ENCODE peak calls at places on chromosomes 6 and 20, in seven cellular contexts. One of them, this sample, is unnamed.
A peak's percentile ranks its signal among the peaks of the same experiment; 100 is the strongest.

GRCh38 chr6:123803456-123803861 is 206 bp upstream of the NKAIN2 start:
- DNase-seq in left ventricle myocardium inferior: no peak
- DNase-seq in HFFc6: no peak
- DNase-seq in GM10248: peak; percentile 12
- DNase-seq in astrocyte: no peak
- DNase-seq in kidney: no peak
- DNase-seq in brain microvascular endothelial cell: no peak
- DNase-seq in this sample: no peak

GRCh38 chr20:64214113-64214512 is 41.4 kb upstream of the PCMTD2 start:
- DNase-seq in left ventricle myocardium inferior: no peak
- DNase-seq in HFFc6: no peak
- DNase-seq in GM10248: no peak
- DNase-seq in astrocyte: no peak
- DNase-seq in kidney: no peak
- DNase-seq in brain microvascular endothelial cell: no peak
- DNase-seq in this sample: no peak

GRCh38 chr6:69732640-69733039 is 64.2 kb downstream of the LMBRD1 start:
- DNase-seq in left ventricle myocardium inferior: no peak
- DNase-seq in HFFc6: no peak
- DNase-seq in GM10248: no peak
- DNase-seq in astrocyte: no peak
- DNase-seq in kidney: no peak
- DNase-seq in brain microvascular endothelial cell: no peak
- DNase-seq in this sample: no peak

GRCh38 chr20:49713779-49714712 is at the start of gene B4GALT5:
- DNase-seq in left ventricle myocardium inferior: peak; percentile 73
- DNase-seq in HFFc6: peak; percentile 31
- DNase-seq in GM10248: peak; percentile 89
- DNase-seq in astrocyte: peak; percentile 40
- DNase-seq in kidney: peak; percentile 95
- DNase-seq in brain microvascular endothelial cell: peak; percentile 52
- DNase-seq in this sample: peak; percentile 38

GRCh38 chr6:168785720-168786511 is 344.9 kb downstream of the SMOC2 start:
- DNase-seq in left ventricle myocardium inferior: no peak
- DNase-seq in HFFc6: no peak
- DNase-seq in GM10248: no peak
- DNase-seq in astrocyte: no peak
- DNase-seq in kidney: no peak
- DNase-seq in brain microvascular endothelial cell: no peak
- DNase-seq in this sample: no peak

GRCh38 chr20:63060057-63060991 is 53.6 kb upstream of the BHLHE23 start:
- DNase-seq in left ventricle myocardium inferior: peak; percentile 10
- DNase-seq in HFFc6: peak; percentile 30
- DNase-seq in GM10248: no peak
- DNase-seq in astrocyte: peak; percentile 45
- DNase-seq in kidney: peak; percentile 53
- DNase-seq in brain microvascular endothelial cell: peak; percentile 52
- DNase-seq in this sample: peak; percentile 53

GRCh38 chr20:36866681-36867485 is 9.1 kb upstream of the TLDC2 start:
- DNase-seq in left ventricle myocardium inferior: no peak
- DNase-seq in HFFc6: peak; percentile 49
- DNase-seq in GM10248: no peak
- DNase-seq in astrocyte: peak; percentile 77
- DNase-seq in kidney: no peak
- DNase-seq in brain microvascular endothelial cell: no peak
- DNase-seq in this sample: no peak

GRCh38 chr6:41728073-41728936 is 7.1 kb downstream of the TFEB start:
- DNase-seq in left ventricle myocardium inferior: no peak
- DNase-seq in HFFc6: no peak
- DNase-seq in GM10248: no peak
- DNase-seq in astrocyte: no peak
- DNase-seq in kidney: peak; percentile 75
- DNase-seq in brain microvascular endothelial cell: no peak
- DNase-seq in this sample: no peak

GRCh38 chr6:14110001-14110818 is 7.4 kb upstream of the CD83 start:
- DNase-seq in left ventricle myocardium inferior: no peak
- DNase-seq in HFFc6: no peak
- DNase-seq in GM10248: peak; percentile 53
- DNase-seq in astrocyte: no peak
- DNase-seq in kidney: no peak
- DNase-seq in brain microvascular endothelial cell: no peak
- DNase-seq in this sample: no peak

GRCh38 chr6:28587011-28587745 is 61.5 kb downstream of the GPX5 start:
- DNase-seq in left ventricle myocardium inferior: peak; percentile 36
- DNase-seq in HFFc6: peak; percentile 45
- DNase-seq in GM10248: peak; percentile 78
- DNase-seq in astrocyte: peak; percentile 61
- DNase-seq in kidney: peak; percentile 84
- DNase-seq in brain microvascular endothelial cell: peak; percentile 47
- DNase-seq in this sample: peak; percentile 57

GRCh38 chr20:3405696-3406358 is 1.6 kb downstream of the DNAAF9 start:
- DNase-seq in left ventricle myocardium inferior: no peak
- DNase-seq in HFFc6: no peak
- DNase-seq in GM10248: no peak
- DNase-seq in astrocyte: no peak
- DNase-seq in kidney: no peak
- DNase-seq in brain microvascular endothelial cell: no peak
- DNase-seq in this sample: no peak

GRCh38 chr6:37516076-37516919 is 16.6 kb upstream of the CCDC167 start:
- DNase-seq in left ventricle myocardium inferior: peak; percentile 31
- DNase-seq in HFFc6: no peak
- DNase-seq in GM10248: peak; percentile 84
- DNase-seq in astrocyte: no peak
- DNase-seq in kidney: peak; percentile 85
- DNase-seq in brain microvascular endothelial cell: no peak
- DNase-seq in this sample: no peak

GRCh38 chr20:36155991-36156390 is 1.5 kb downstream of the EPB41L1 start:
- DNase-seq in left ventricle myocardium inferior: no peak
- DNase-seq in HFFc6: no peak
- DNase-seq in GM10248: no peak
- DNase-seq in astrocyte: no peak
- DNase-seq in kidney: no peak
- DNase-seq in brain microvascular endothelial cell: no peak
- DNase-seq in this sample: no peak

GRCh38 chr20:18166241-18166881 is 28.7 kb downstream of the KAT14 start:
- DNase-seq in left ventricle myocardium inferior: no peak
- DNase-seq in HFFc6: no peak
- DNase-seq in GM10248: no peak
- DNase-seq in astrocyte: no peak
- DNase-seq in kidney: no peak
- DNase-seq in brain microvascular endothelial cell: no peak
- DNase-seq in this sample: no peak

GRCh38 chr6:93644611-93645010 is 225.3 kb upstream of the EPHA7 start:
- DNase-seq in left ventricle myocardium inferior: no peak
- DNase-seq in HFFc6: no peak
- DNase-seq in GM10248: no peak
- DNase-seq in astrocyte: no peak
- DNase-seq in kidney: no peak
- DNase-seq in brain microvascular endothelial cell: no peak
- DNase-seq in this sample: no peak

GRCh38 chr20:577167-577791 is 32.8 kb downstream of the TCF15 start:
- DNase-seq in left ventricle myocardium inferior: no peak
- DNase-seq in HFFc6: no peak
- DNase-seq in GM10248: no peak
- DNase-seq in astrocyte: no peak
- DNase-seq in kidney: no peak
- DNase-seq in brain microvascular endothelial cell: no peak
- DNase-seq in this sample: no peak

GRCh38 chr20:24783631-24784492 is 165.2 kb upstream of the CST7 start:
- DNase-seq in left ventricle myocardium inferior: no peak
- DNase-seq in HFFc6: no peak
- DNase-seq in GM10248: no peak
- DNase-seq in astrocyte: no peak
- DNase-seq in kidney: peak; percentile 46
- DNase-seq in brain microvascular endothelial cell: no peak
- DNase-seq in this sample: no peak

GRCh38 chr6:146598785-146599405 is at the start of gene ADGB:
- DNase-seq in left ventricle myocardium inferior: peak; percentile 64
- DNase-seq in HFFc6: peak; percentile 37
- DNase-seq in GM10248: no peak
- DNase-seq in astrocyte: peak; percentile 31
- DNase-seq in kidney: peak; percentile 81
- DNase-seq in brain microvascular endothelial cell: peak; percentile 49
- DNase-seq in this sample: no peak

GRCh38 chr20:62426678-62427077 is 661 bp downstream of the RBBP8NL start:
- DNase-seq in left ventricle myocardium inferior: no peak
- DNase-seq in HFFc6: no peak
- DNase-seq in GM10248: no peak
- DNase-seq in astrocyte: no peak
- DNase-seq in kidney: no peak
- DNase-seq in brain microvascular endothelial cell: no peak
- DNase-seq in this sample: no peak

GRCh38 chr20:32672982-32673727 is 586 bp downstream of the C20orf203 start:
- DNase-seq in left ventricle myocardium inferior: no peak
- DNase-seq in HFFc6: no peak
- DNase-seq in GM10248: peak; percentile 75
- DNase-seq in astrocyte: no peak
- DNase-seq in kidney: no peak
- DNase-seq in brain microvascular endothelial cell: no peak
- DNase-seq in this sample: no peak
- TF ChIP-seq CTCF in left ventricle myocardium inferior: no peak
- TF ChIP-seq CTCF in HFFc6: no peak
- TF ChIP-seq CTCF in GM10248: no peak
- TF ChIP-seq CTCF in astrocyte: no peak
- TF ChIP-seq CTCF in kidney: no peak
- TF ChIP-seq CTCF in brain microvascular endothelial cell: no peak
- TF ChIP-seq CTCF in this sample: no peak

GRCh38 chr6:143501851-143502250 is 9.7 kb downstream of the FUCA2 start:
- DNase-seq in left ventricle myocardium inferior: no peak
- DNase-seq in HFFc6: no peak
- DNase-seq in GM10248: no peak
- DNase-seq in astrocyte: no peak
- DNase-seq in kidney: no peak
- DNase-seq in brain microvascular endothelial cell: no peak
- DNase-seq in this sample: no peak
- TF ChIP-seq CTCF in left ventricle myocardium inferior: no peak
- TF ChIP-seq CTCF in HFFc6: peak; percentile 40
- TF ChIP-seq CTCF in GM10248: no peak
- TF ChIP-seq CTCF in astrocyte: peak; percentile 10
- TF ChIP-seq CTCF in kidney: no peak
- TF ChIP-seq CTCF in brain microvascular endothelial cell: peak; percentile 12
- TF ChIP-seq CTCF in this sample: peak; percentile 51

GRCh38 chr6:26576407-26576843 is 20.3 kb upstream of the ABT1 start:
- DNase-seq in left ventricle myocardium inferior: no peak
- DNase-seq in HFFc6: no peak
- DNase-seq in GM10248: no peak
- DNase-seq in astrocyte: no peak
- DNase-seq in kidney: no peak
- DNase-seq in brain microvascular endothelial cell: no peak
- DNase-seq in this sample: no peak
- TF ChIP-seq CTCF in left ventricle myocardium inferior: no peak
- TF ChIP-seq CTCF in HFFc6: no peak
- TF ChIP-seq CTCF in GM10248: no peak
- TF ChIP-seq CTCF in astrocyte: no peak
- TF ChIP-seq CTCF in kidney: no peak
- TF ChIP-seq CTCF in brain microvascular endothelial cell: no peak
- TF ChIP-seq CTCF in this sample: no peak

DNA sequence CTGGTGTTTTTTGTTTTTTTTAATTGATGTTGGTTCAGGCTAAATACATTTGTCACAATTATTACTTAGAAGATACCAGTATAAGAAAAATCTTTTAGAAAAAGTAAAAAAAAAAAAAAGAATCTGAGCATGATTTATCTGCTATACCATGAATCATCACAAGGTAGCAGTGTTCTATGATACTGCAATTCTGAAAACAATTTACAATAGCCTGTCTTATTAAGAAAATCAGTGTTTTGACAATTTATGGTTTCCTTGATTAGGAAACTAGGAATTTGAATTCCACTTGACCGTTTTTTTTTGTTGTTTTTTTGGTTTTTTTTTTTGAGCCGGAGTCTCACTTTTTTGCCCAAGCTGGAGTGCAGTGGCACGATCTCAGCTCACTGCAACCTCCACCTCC is 9.3 kb upstream of the MAK start:
- DNase-seq in left ventricle myocardium inferior: no peak
- DNase-seq in HFFc6: no peak
- DNase-seq in GM10248: no peak
- DNase-seq in astrocyte: no peak
- DNase-seq in kidney: no peak
- DNase-seq in brain microvascular endothelial cell: no peak
- DNase-seq in this sample: no peak
- TF ChIP-seq CTCF in left ventricle myocardium inferior: peak; percentile 33
- TF ChIP-seq CTCF in HFFc6: peak; percentile 54
- TF ChIP-seq CTCF in GM10248: peak; percentile 27
- TF ChIP-seq CTCF in astrocyte: peak; percentile 27
- TF ChIP-seq CTCF in kidney: no peak
- TF ChIP-seq CTCF in brain microvascular endothelial cell: no peak
- TF ChIP-seq CTCF in this sample: no peak

GRCh38 chr6:3109755-3110154 is 8.8 kb upstream of the BPHL start:
- DNase-seq in left ventricle myocardium inferior: no peak
- DNase-seq in HFFc6: no peak
- DNase-seq in GM10248: no peak
- DNase-seq in astrocyte: no peak
- DNase-seq in kidney: no peak
- DNase-seq in brain microvascular endothelial cell: no peak
- DNase-seq in this sample: no peak

GRCh38 chr6:3117912-3118352 is 579 bp upstream of the BPHL start:
- DNase-seq in left ventricle myocardium inferior: no peak
- DNase-seq in HFFc6: no peak
- DNase-seq in GM10248: no peak
- DNase-seq in astrocyte: peak; percentile 54
- DNase-seq in kidney: no peak
- DNase-seq in brain microvascular endothelial cell: no peak
- DNase-seq in this sample: no peak

GRCh38 chr6:3119040-3119723 is 671 bp downstream of the BPHL start:
- DNase-seq in left ventricle myocardium inferior: no peak
- DNase-seq in HFFc6: peak; percentile 33
- DNase-seq in GM10248: no peak
- DNase-seq in astrocyte: peak; percentile 31
- DNase-seq in kidney: no peak
- DNase-seq in brain microvascular endothelial cell: peak; percentile 19
- DNase-seq in this sample: no peak

GRCh38 chr6:3118353-3119039 is at the start of gene BPHL:
- DNase-seq in left ventricle myocardium inferior: peak; percentile 98
- DNase-seq in HFFc6: peak; percentile 92
- DNase-seq in GM10248: peak; percentile 100
- DNase-seq in astrocyte: peak; percentile 70
- DNase-seq in kidney: peak; percentile 99
- DNase-seq in brain microvascular endothelial cell: peak; percentile 89
- DNase-seq in this sample: peak; percentile 90

DNA sequence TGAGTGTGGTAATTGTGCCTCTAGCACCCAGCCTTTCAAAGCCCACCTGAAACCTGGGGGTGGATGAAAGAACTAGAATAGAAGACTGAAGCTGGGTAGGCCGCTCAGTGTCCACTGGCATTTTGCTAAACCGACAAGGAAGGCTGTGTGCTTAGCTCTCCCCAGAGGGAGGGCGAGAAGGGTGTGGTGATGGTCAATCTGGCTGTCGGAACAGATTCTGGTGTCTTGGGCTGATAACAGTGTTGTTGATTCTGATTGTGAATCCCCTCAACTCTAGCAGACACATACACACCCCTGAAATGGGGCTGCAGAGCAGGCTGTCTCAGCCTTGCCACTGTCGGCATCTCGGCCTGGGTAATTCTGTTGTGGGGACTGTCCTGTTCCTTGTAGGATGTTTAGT is 4.1 kb upstream of the BPHL start:
- DNase-seq in left ventricle myocardium inferior: no peak
- DNase-seq in HFFc6: no peak
- DNase-seq in GM10248: no peak
- DNase-seq in astrocyte: no peak
- DNase-seq in kidney: no peak
- DNase-seq in brain microvascular endothelial cell: no peak
- DNase-seq in this sample: no peak
- TF ChIP-seq CTCF in left ventricle myocardium inferior: no peak
- TF ChIP-seq CTCF in HFFc6: no peak
- TF ChIP-seq CTCF in GM10248: no peak
- TF ChIP-seq CTCF in astrocyte: no peak
- TF ChIP-seq CTCF in kidney: no peak
- TF ChIP-seq CTCF in brain microvascular endothelial cell: no peak
- TF ChIP-seq CTCF in this sample: no peak